ENCODE peak calls at places on chromosomes 2 and 18, in seven cellular contexts. S, E, G, P, Q, L and U are unnamed samples.

GRCh38 chr2:64453710-64454315 is at the start of gene LGALSL:
- DNase-seq in S (no peak), E (peak), G (peak), P (peak), Q (peak), L (peak), U (peak)

GRCh38 chr2:12694990-12695774 is 21.6 kb upstream of the TRIB2 start:
- DNase-seq in S (no peak), E (no peak), G (no peak), P (no peak), Q (no peak), L (no peak), U (no peak)

GRCh38 chr2:64837925-64838641 is 151.1 kb upstream of the SLC1A4 start:
- DNase-seq in S (no peak), E (no peak), G (peak), P (no peak), Q (no peak), L (no peak), U (no peak)

GRCh38 chr2:180943275-180943674 is 37.1 kb upstream of the UBE2E3 start:
- DNase-seq in S (no peak), E (peak), G (no peak), P (no peak), Q (no peak), L (no peak), U (no peak)

GRCh38 chr2:28210535-28210934 is 182.1 kb upstream of the FOSL2 start:
- DNase-seq in S (no peak), E (no peak), G (no peak), P (no peak), Q (no peak), L (no peak), U (no peak)

GRCh38 chr2:36409971-36410370 is 54.4 kb downstream of the CRIM1 start:
- DNase-seq in S (no peak), E (no peak), G (no peak), P (peak), Q (no peak), L (no peak), U (no peak)

GRCh38 chr2:84830095-84830494 is 50.8 kb downstream of the TRABD2A start:
- DNase-seq in S (peak), E (peak), G (peak), P (no peak), Q (peak), L (no peak), U (no peak)

GRCh38 chr2:52931660-52932059 is 835.9 kb upstream of the CHAC2 start:
- DNase-seq in S (no peak), E (no peak), G (no peak), P (no peak), Q (no peak), L (no peak), U (no peak)

GRCh38 chr18:46754661-46755292 is 2.1 kb downstream of the ST8SIA5 start:
- DNase-seq in S (peak), E (peak), G (no peak), P (no peak), Q (no peak), L (peak), U (no peak)

GRCh38 chr2:16214861-16215260 is 274.5 kb downstream of the MYCN start:
- DNase-seq in S (no peak), E (no peak), G (no peak), P (no peak), Q (no peak), L (no peak), U (no peak)

GRCh38 chr2:24122356-24123211 is 550 bp downstream of the PFN4 start:
- DNase-seq in S (no peak), E (peak), G (no peak), P (peak), Q (no peak), L (no peak), U (no peak)

GRCh38 chr2:73516033-73516432 is 126.2 kb downstream of the NAT8 start:
- DNase-seq in S (no peak), E (no peak), G (no peak), P (no peak), Q (no peak), L (no peak), U (no peak)

GRCh38 chr18:13138822-13139139 is 79.8 kb upstream of the LDLRAD4 start:
- DNase-seq in S (no peak), E (no peak), G (no peak), P (no peak), Q (no peak), L (no peak), U (no peak)

GRCh38 chr2:47088371-47089082 is 66.6 kb downstream of the STPG4 start:
- DNase-seq in S (peak), E (peak), G (no peak), P (peak), Q (no peak), L (no peak), U (no peak)

GRCh38 chr2:166127217-166128155 is at the start of gene SCN1A:
- DNase-seq in S (peak), E (peak), G (no peak), P (peak), Q (no peak), L (no peak), U (no peak)

GRCh38 chr2:11872948-11873269 is 126.5 kb downstream of the LPIN1 start:
- DNase-seq in S (no peak), E (no peak), G (no peak), P (no peak), Q (no peak), L (no peak), U (no peak)

GRCh38 chr2:12514631-12515437 is 201.9 kb upstream of the TRIB2 start:
- DNase-seq in S (peak), E (no peak), G (no peak), P (no peak), Q (no peak), L (no peak), U (no peak)

GRCh38 chr2:151111599-151112278 is 149.9 kb downstream of the RBM43 start:
- DNase-seq in S (no peak), E (peak), G (no peak), P (no peak), Q (no peak), L (no peak), U (no peak)

GRCh38 chr2:197997083-197997541 is 192.7 kb downstream of the PLCL1 start:
- DNase-seq in S (peak), E (no peak), G (no peak), P (no peak), Q (no peak), L (no peak), U (no peak)

GRCh38 chr2:96961551-96961950 is 24.8 kb downstream of the FAM178B start:
- DNase-seq in S (no peak), E (no peak), G (no peak), P (no peak), Q (no peak), L (no peak), U (no peak)

GRCh38 chr18:61435064-61435652 is 101.9 kb downstream of the CDH20 start:
- DNase-seq in S (peak), E (peak), G (no peak), P (peak), Q (no peak), L (no peak), U (no peak)

GRCh38 chr2:189179607-189179979 is at the start of gene COL5A2:
- DNase-seq in S (no peak), E (peak), G (peak), P (peak), Q (no peak), L (no peak), U (no peak)

GRCh38 chr2:237165405-237166276 is 80.0 kb downstream of the COPS8 start:
- DNase-seq in S (peak), E (peak), G (no peak), P (peak), Q (no peak), L (no peak), U (no peak)

GRCh38 chr2:144332356-144333143 is 187.4 kb downstream of the ZEB2 start:
- DNase-seq in S (peak), E (peak), G (peak), P (peak), Q (peak), L (peak), U (peak)

GRCh38 chr2:144333144-144333555 is 186.8 kb downstream of the ZEB2 start:
- DNase-seq in S (no peak), E (peak), G (no peak), P (no peak), Q (no peak), L (no peak), U (no peak)

GRCh38 chr2:144329472-144329871 is 190.4 kb downstream of the ZEB2 start:
- DNase-seq in S (no peak), E (no peak), G (no peak), P (no peak), Q (no peak), L (no peak), U (no peak)

GRCh38 chr2:144330951-144331651 is 188.8 kb downstream of the ZEB2 start:
- DNase-seq in S (peak), E (peak), G (no peak), P (peak), Q (no peak), L (no peak), U (no peak)

DNA sequence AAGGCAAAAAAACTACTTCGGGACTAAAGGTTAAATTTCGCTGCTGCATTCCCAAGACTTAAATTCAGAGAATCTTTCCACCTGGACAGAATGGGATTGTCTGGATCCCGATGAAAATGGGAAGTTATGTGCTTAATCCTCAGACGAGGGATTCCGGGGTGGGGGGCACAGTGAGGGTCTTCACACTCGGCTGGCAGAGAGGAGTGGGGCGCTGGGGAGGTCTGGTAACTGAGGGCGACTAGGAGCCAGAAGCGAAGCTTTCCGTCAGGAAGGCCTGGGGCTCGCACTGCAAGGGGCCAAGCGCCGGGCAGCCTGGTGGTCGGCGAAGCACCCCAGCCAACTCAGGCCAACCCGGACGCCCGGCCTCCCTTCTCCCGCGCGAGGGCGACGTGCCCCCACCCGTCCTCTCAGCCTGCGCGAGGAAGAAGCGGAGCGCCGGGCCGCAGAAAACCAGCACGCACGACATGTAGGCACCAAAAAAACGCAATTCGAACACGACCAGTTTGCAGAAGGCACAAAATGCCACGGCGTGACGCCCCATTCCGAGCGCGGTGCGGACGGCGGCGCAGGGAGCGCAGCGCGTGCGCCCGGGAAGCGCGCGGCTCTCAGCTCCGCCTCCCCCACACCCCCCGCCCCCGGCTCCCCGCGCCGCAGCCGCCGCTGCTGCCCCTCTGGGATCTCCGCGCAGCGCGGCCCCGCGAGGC is 188.1 kb downstream of the ZEB2 start:
- DNase-seq in S (no peak), E (peak), G (no peak), P (peak), Q (no peak), L (peak), U (peak)
- TF ChIP-seq POLR2AphosphoS5 in S (peak), E (peak), G (peak), P (peak), Q (no peak), L (peak), U (no peak)

GRCh38 chr2:27078267-27079194 is at the start of gene EMILIN1:
- DNase-seq in S (no peak), E (peak), G (peak), P (peak), Q (peak), L (peak), U (no peak)
- TF ChIP-seq CTCF in S (no peak), E (no peak), G (no peak), P (no peak), Q (no peak), L (no peak), U (no peak)

GRCh38 chr2:9400268-9401058 is 22.9 kb downstream of the ITGB1BP1 start:
- DNase-seq in S (no peak), E (no peak), G (no peak), P (no peak), Q (no peak), L (no peak), U (no peak)

GRCh38 chr2:9401059-9401547 is 22.2 kb downstream of the ITGB1BP1 start:
- DNase-seq in S (no peak), E (no peak), G (no peak), P (no peak), Q (no peak), L (no peak), U (no peak)

GRCh38 chr2:9397201-9397600 is 26.1 kb downstream of the ITGB1BP1 start:
- DNase-seq in S (no peak), E (no peak), G (no peak), P (no peak), Q (no peak), L (no peak), U (no peak)

GRCh38 chr2:9394816-9395215 is 28.5 kb downstream of the ITGB1BP1 start:
- DNase-seq in S (no peak), E (no peak), G (no peak), P (no peak), Q (no peak), L (no peak), U (no peak)

DNA sequence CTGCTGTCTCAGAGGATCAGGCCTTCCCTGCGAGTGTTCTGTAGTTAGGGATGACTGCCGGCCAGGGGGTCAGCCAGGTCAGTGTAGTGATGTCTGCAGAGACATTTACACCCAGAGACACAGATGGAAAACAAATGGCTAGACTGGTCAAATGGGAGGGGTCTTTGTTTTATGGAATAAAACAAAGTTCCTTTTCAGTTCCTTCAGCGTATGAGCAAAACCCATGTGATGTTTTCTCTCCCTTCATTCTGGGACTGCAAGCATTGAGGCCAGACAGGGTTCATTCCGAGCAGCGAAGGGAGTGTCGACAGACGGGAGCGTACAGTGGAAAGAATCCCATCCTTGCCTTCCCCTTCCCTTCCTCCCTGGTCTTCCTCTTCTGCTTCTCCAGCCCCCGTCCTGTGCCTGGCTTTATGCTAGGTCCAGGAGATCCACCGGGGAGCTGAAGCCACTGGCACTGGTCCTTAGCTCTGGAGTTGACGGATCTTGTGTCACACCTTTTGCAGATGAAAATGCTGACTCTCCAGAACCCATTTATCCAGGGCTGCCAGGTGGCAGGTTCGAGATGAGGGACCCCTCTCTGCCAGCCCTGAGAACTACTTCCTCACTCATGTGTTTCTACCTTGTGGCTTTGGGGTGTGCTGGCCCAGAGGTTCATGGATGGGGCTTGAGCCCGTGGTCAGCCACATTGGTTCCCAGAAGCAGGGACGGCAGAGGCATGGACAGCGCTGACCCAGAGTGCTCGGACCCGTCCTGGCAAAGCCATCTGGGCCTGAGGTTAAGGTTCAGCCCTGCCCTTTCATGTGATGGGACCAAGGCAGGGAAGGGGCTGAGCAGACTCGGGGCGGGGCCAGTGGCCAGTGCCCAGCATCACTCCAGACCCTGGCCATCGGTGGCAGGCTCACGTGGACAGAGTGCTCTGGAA is 24.2 kb downstream of the ITGB1BP1 start:
- DNase-seq in S (no peak), E (no peak), G (no peak), P (no peak), Q (no peak), L (no peak), U (no peak)
- TF ChIP-seq POLR2AphosphoS5 in S (no peak), E (no peak), G (no peak), P (no peak), Q (peak), L (no peak), U (no peak)

DNA sequence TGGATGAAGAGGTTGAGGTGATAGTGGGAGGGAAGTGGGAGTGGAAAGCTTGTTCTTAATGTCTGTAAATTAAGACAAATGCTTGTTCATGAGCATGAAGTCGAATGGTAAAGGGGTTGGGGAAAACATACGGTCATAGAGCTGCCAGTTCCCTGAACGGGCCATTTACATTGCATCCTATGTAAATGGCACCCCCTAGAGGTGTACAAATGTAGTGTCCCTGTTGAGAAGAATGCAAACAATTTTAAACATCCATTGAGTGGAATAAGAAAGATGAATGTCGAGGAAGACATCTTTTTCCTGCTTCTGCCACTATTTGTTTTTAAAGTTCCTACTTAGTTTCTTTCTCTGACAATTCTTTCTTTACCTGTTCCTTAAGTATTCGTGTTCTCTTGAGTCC is 155.7 kb downstream of the RDH14 start:
- DNase-seq in S (peak), E (peak), G (no peak), P (no peak), Q (no peak), L (no peak), U (no peak)
- TF ChIP-seq CTCF in S (peak), E (peak), G (no peak), P (peak), Q (no peak), L (no peak), U (no peak)

DNA sequence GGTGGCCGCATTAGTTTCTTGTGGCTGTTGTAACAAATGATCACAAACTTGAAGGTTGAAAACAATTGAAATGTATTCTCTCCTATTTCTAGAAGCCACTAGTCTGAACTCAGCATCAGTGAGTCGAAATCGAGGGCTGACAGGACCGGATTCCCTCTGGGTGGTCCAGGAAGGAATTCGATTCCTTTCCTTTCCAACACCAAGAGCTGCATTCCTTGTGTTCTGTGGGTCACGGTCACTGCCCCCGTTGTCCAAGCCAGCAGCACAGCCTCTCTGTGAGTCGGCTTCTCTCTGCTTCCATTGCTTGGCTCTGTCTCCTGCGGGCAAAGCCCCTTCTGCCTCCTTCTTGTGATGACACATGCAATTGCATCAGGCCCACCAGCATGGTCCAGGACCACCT is 67.3 kb downstream of the SMIM21 start:
- DNase-seq in S (no peak), E (no peak), G (no peak), P (no peak), Q (no peak), L (no peak), U (no peak)
- TF ChIP-seq POLR2AphosphoS5 in S (no peak), E (no peak), G (no peak), P (no peak), Q (no peak), L (no peak), U (no peak)

GRCh38 chr2:230069418-230069817 is 694 bp upstream of the SLC16A14 start:
- DNase-seq in S (no peak), E (no peak), G (no peak), P (no peak), Q (no peak), L (no peak), U (no peak)
- TF ChIP-seq CTCF in S (no peak), E (no peak), G (no peak), P (no peak), Q (no peak), L (no peak), U (no peak)

GRCh38 chr2:216115224-216115582 is 6.1 kb downstream of the XRCC5 start:
- DNase-seq in S (no peak), E (peak), G (no peak), P (no peak), Q (no peak), L (no peak), U (no peak)
- TF ChIP-seq POLR2AphosphoS5 in S (no peak), E (no peak), G (no peak), P (no peak), Q (no peak), L (no peak), U (no peak)

GRCh38 chr2:71691747-71692455 is 238.5 kb downstream of the DYSF start:
- DNase-seq in S (no peak), E (peak), G (no peak), P (no peak), Q (no peak), L (no peak), U (no peak)
- TF ChIP-seq CTCF in S (no peak), E (no peak), G (no peak), P (no peak), Q (no peak), L (no peak), U (no peak)